ENCODE peak calls at places on chromosomes 6 and 20, in seven cellular contexts. N is esophagus squamous epithelium; T is CD8-positive, alpha-beta memory T cell; H is cardiac muscle cell; O is neuronal stem cell; I is IMR-90; Z is fibroblast of lung. S is an unnamed sample.

GRCh38 chr20:46640536-46641311 is 10.5 kb downstream of the SLC13A3 start:
- DNase-seq in N (no peak), T (no peak), H (no peak), O (no peak), I (no peak), Z (no peak), S (no peak)

GRCh38 chr20:45967551-45968080 is 4.4 kb downstream of the ZNF335 start:
- DNase-seq in N (no peak), T (no peak), H (no peak), O (no peak), I (no peak), Z (no peak), S (no peak)

GRCh38 chr6:89506716-89507597 is 74.0 kb downstream of the ANKRD6 start:
- DNase-seq in N (no peak), T (no peak), H (no peak), O (no peak), I (no peak), Z (no peak), S (no peak)

GRCh38 chr6:73704260-73704659 is 8.3 kb downstream of the CD109 start:
- DNase-seq in N (no peak), T (no peak), H (peak; percentile 84), O (no peak), I (peak; percentile 99), Z (peak; percentile 96), S (no peak)

GRCh38 chr6:35146453-35146852 is 5.3 kb upstream of the TCP11 start:
- DNase-seq in N (no peak), T (no peak), H (peak; percentile 54), O (no peak), I (peak; percentile 55), Z (peak; percentile 65), S (no peak)

GRCh38 chr20:63494084-63494419 is 4.8 kb downstream of the EEF1A2 start:
- DNase-seq in N (no peak), T (no peak), H (no peak), O (no peak), I (no peak), Z (no peak), S (no peak)

GRCh38 chr6:215335-216034 is 76.8 kb upstream of the DUSP22 start:
- DNase-seq in N (no peak), T (peak; percentile 29), H (no peak), O (no peak), I (peak; percentile 39), Z (peak; percentile 12), S (no peak)

GRCh38 chr6:38213275-38213674 is 393.7 kb downstream of the ZFAND3 start:
- DNase-seq in N (no peak), T (no peak), H (peak; percentile 22), O (no peak), I (no peak), Z (no peak), S (no peak)

GRCh38 chr20:23119456-23120216 is 33.5 kb upstream of the CD93 start:
- DNase-seq in N (no peak), T (no peak), H (no peak), O (no peak), I (no peak), Z (no peak), S (no peak)

GRCh38 chr20:23118766-23119165 is 32.6 kb upstream of the CD93 start:
- DNase-seq in N (no peak), T (no peak), H (no peak), O (no peak), I (no peak), Z (no peak), S (no peak)

GRCh38 chr20:23117738-23118137 is 31.6 kb upstream of the CD93 start:
- DNase-seq in N (no peak), T (no peak), H (no peak), O (no peak), I (no peak), Z (no peak), S (no peak)

GRCh38 chr20:23116301-23117089 is 30.4 kb upstream of the CD93 start:
- DNase-seq in N (no peak), T (no peak), H (no peak), O (no peak), I (peak; percentile 47), Z (peak; percentile 28), S (no peak)

DNA sequence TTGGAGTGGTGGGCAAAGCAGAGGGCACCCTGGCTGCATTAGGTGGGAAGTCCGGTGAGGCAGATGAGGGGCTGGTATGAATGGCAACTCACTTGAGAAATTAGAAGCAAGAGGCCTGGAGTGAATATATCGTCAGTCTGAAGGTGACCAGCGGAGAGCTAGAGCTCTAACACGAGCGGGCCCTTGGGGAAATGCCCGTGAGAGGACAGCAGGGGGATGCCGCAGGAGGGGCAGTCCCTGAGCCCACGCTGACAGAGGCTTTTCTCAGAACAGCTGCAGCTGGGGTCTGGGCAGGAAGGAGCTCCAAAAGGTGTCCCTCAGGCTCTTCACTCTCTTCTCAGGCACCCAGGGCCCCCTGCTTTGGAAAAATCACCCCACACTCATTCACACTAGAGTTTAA is 32.0 kb upstream of the CD93 start:
- DNase-seq in N (no peak), T (no peak), H (no peak), O (no peak), I (no peak), Z (no peak), S (no peak)
- H3K27me3 ChIP-seq in N (no peaks in the 10 kb centered on the region), T (no peaks in the 10 kb centered on the region), H (no peaks in the 10 kb centered on the region), O (no peaks in the 10 kb centered on the region), I (peaks cover 8% of the 10 kb centered on the region), Z (no peaks in the 10 kb centered on the region), S (no peaks in the 10 kb centered on the region)

GRCh38 chr6:43494766-43495165 is 15.4 kb downstream of the LRRC73 start:
- DNase-seq in N (no peak), T (no peak), H (no peak), O (no peak), I (no peak), Z (no peak), S (no peak)

GRCh38 chr6:43492673-43493072 is 15.3 kb downstream of the TJAP1 start:
- DNase-seq in N (no peak), T (no peak), H (peak; percentile 40), O (no peak), I (peak; percentile 46), Z (no peak), S (no peak)

GRCh38 chr6:43493230-43493629 is 15.9 kb downstream of the TJAP1 start:
- DNase-seq in N (no peak), T (no peak), H (no peak), O (no peak), I (no peak), Z (no peak), S (no peak)

GRCh38 chr6:43494321-43494720 is 15.8 kb downstream of the LRRC73 start:
- DNase-seq in N (no peak), T (no peak), H (no peak), O (no peak), I (no peak), Z (no peak), S (no peak)

GRCh38 chr6:43493833-43494232 is 16.3 kb downstream of the LRRC73 start:
- DNase-seq in N (no peak), T (no peak), H (no peak), O (no peak), I (no peak), Z (no peak), S (no peak)
- H3K4me1 ChIP-seq in N (peaks cover 18% of the 10 kb centered on the region), T (peaks cover 22% of the 10 kb centered on the region), H (peaks cover 13% of the 10 kb centered on the region), O (peaks cover 7% of the 10 kb centered on the region), I (peaks cover 46% of the 10 kb centered on the region), Z (peaks cover 26% of the 10 kb centered on the region), S (peaks cover 33% of the 10 kb centered on the region)

GRCh38 chr6:159020011-159020410 is 20.0 kb upstream of the RSPH3 start:
- DNase-seq in N (no peak), T (no peak), H (no peak), O (no peak), I (no peak), Z (no peak), S (no peak)
- H3K27ac ChIP-seq in N (no peak overlapping the region), T (no peak overlapping the region), H (no peak overlapping the region), O (no peak overlapping the region), I (no peak overlapping the region), Z (no peak overlapping the region), S (no peak overlapping the region)

GRCh38 chr20:9516658-9516987 is 2.2 kb downstream of the LAMP5 start:
- DNase-seq in N (no peak), T (no peak), H (no peak), O (no peak), I (no peak), Z (no peak), S (no peak)

GRCh38 chr20:9515761-9516657 is 1.6 kb downstream of the LAMP5 start:
- DNase-seq in N (no peak), T (no peak), H (peak; percentile 41), O (no peak), I (no peak), Z (no peak), S (no peak)

GRCh38 chr20:9520096-9520495 is 5.7 kb downstream of the LAMP5 start:
- DNase-seq in N (no peak), T (no peak), H (no peak), O (no peak), I (no peak), Z (no peak), S (no peak)

GRCh38 chr20:9517297-9518134 is 3.1 kb downstream of the LAMP5 start:
- DNase-seq in N (no peak), T (no peak), H (no peak), O (no peak), I (no peak), Z (no peak), S (no peak)

GRCh38 chr20:9518776-9519175 is 4.4 kb downstream of the LAMP5 start:
- DNase-seq in N (no peak), T (no peak), H (no peak), O (no peak), I (no peak), Z (no peak), S (no peak)
- H3K27me3 ChIP-seq in N (peaks cover 3% of the 10 kb centered on the region), T (no peaks in the 10 kb centered on the region), H (peaks cover 79% of the 10 kb centered on the region), O (no peaks in the 10 kb centered on the region), I (peaks cover 65% of the 10 kb centered on the region), Z (peaks cover 32% of the 10 kb centered on the region), S (no peaks in the 10 kb centered on the region)